ENCODE peak calls at places on chromosomes 5 and 9, in ten cellular contexts. One of them, this sample, is unnamed.
A peak's percentile ranks its signal among the peaks of the same experiment; 100 is the strongest.

GRCh38 chr5:40416098-40416497 is 263.6 kb upstream of the PTGER4 start:
- DNase-seq in brain microvascular endothelial cell: no peak
- DNase-seq in spleen: no peak
- DNase-seq in sigmoid colon: no peak
- DNase-seq in H9: no peak
- DNase-seq in left ventricle myocardium inferior: no peak
- DNase-seq in A549: no peak
- DNase-seq in neural progenitor cell: no peak
- DNase-seq in pancreas: no peak
- DNase-seq in fibroblast of lung: no peak
- DNase-seq in this sample: no peak

GRCh38 chr5:89120719-89121118 is 237.7 kb upstream of the MEF2C start:
- DNase-seq in brain microvascular endothelial cell: no peak
- DNase-seq in A549: no peak
- DNase-seq in fibroblast of lung: no peak
- DNase-seq in neural progenitor cell: no peak
- DNase-seq in pancreas: no peak
- DNase-seq in spleen: no peak
- DNase-seq in sigmoid colon: peak; percentile 61
- DNase-seq in left ventricle myocardium inferior: no peak
- DNase-seq in H9: no peak
- DNase-seq in this sample: no peak

GRCh38 chr9:98262056-98262455 is 6.6 kb upstream of the TBC1D2 start:
- DNase-seq in neural progenitor cell: no peak
- DNase-seq in brain microvascular endothelial cell: no peak
- DNase-seq in sigmoid colon: no peak
- DNase-seq in spleen: no peak
- DNase-seq in H9: no peak
- DNase-seq in pancreas: no peak
- DNase-seq in fibroblast of lung: no peak
- DNase-seq in left ventricle myocardium inferior: no peak
- DNase-seq in A549: no peak
- DNase-seq in this sample: no peak

GRCh38 chr5:14185336-14186131 is 42.4 kb downstream of the TRIO start:
- DNase-seq in fibroblast of lung: peak; percentile 90
- DNase-seq in A549: peak; percentile 51
- DNase-seq in brain microvascular endothelial cell: peak; percentile 78
- DNase-seq in spleen: no peak
- DNase-seq in H9: no peak
- DNase-seq in neural progenitor cell: no peak
- DNase-seq in left ventricle myocardium inferior: no peak
- DNase-seq in sigmoid colon: no peak
- DNase-seq in pancreas: no peak
- DNase-seq in this sample: no peak

GRCh38 chr5:174323878-174324281 is 278.4 kb downstream of the NSG2 start:
- DNase-seq in left ventricle myocardium inferior: no peak
- DNase-seq in fibroblast of lung: peak; percentile 75
- DNase-seq in neural progenitor cell: peak; percentile 89
- DNase-seq in A549: peak; percentile 63
- DNase-seq in brain microvascular endothelial cell: peak; percentile 18
- DNase-seq in pancreas: no peak
- DNase-seq in sigmoid colon: no peak
- DNase-seq in spleen: peak; percentile 61
- DNase-seq in H9: peak; percentile 89
- DNase-seq in this sample: no peak

GRCh38 chr5:54719384-54720306 is 202.1 kb downstream of the SNX18 start:
- DNase-seq in H9: peak; percentile 76
- DNase-seq in neural progenitor cell: peak; percentile 74
- DNase-seq in spleen: no peak
- DNase-seq in brain microvascular endothelial cell: peak; percentile 91
- DNase-seq in sigmoid colon: no peak
- DNase-seq in pancreas: no peak
- DNase-seq in fibroblast of lung: peak; percentile 78
- DNase-seq in left ventricle myocardium inferior: peak; percentile 59
- DNase-seq in A549: no peak
- DNase-seq in this sample: no peak

GRCh38 chr9:96487030-96487396 is 37.0 kb downstream of the HABP4 start:
- DNase-seq in A549: no peak
- DNase-seq in pancreas: no peak
- DNase-seq in fibroblast of lung: no peak
- DNase-seq in left ventricle myocardium inferior: no peak
- DNase-seq in spleen: no peak
- DNase-seq in sigmoid colon: no peak
- DNase-seq in H9: no peak
- DNase-seq in neural progenitor cell: no peak
- DNase-seq in brain microvascular endothelial cell: no peak
- DNase-seq in this sample: no peak

GRCh38 chr5:119541716-119542115 is 87.6 kb upstream of the FAM170A start:
- DNase-seq in left ventricle myocardium inferior: no peak
- DNase-seq in H9: no peak
- DNase-seq in pancreas: no peak
- DNase-seq in A549: no peak
- DNase-seq in brain microvascular endothelial cell: no peak
- DNase-seq in sigmoid colon: no peak
- DNase-seq in spleen: no peak
- DNase-seq in fibroblast of lung: no peak
- DNase-seq in neural progenitor cell: no peak
- DNase-seq in this sample: no peak

GRCh38 chr9:79165006-79165405 is 406.8 kb upstream of the TLE4 start:
- DNase-seq in left ventricle myocardium inferior: no peak
- DNase-seq in sigmoid colon: no peak
- DNase-seq in H9: no peak
- DNase-seq in A549: no peak
- DNase-seq in neural progenitor cell: no peak
- DNase-seq in fibroblast of lung: peak; percentile 77
- DNase-seq in pancreas: no peak
- DNase-seq in spleen: no peak
- DNase-seq in brain microvascular endothelial cell: no peak
- DNase-seq in this sample: peak; percentile 23

GRCh38 chr5:173155912-173156311 is 11.6 kb downstream of the BNIP1 start:
- DNase-seq in fibroblast of lung: no peak
- DNase-seq in A549: no peak
- DNase-seq in H9: no peak
- DNase-seq in neural progenitor cell: no peak
- DNase-seq in pancreas: no peak
- DNase-seq in spleen: no peak
- DNase-seq in brain microvascular endothelial cell: no peak
- DNase-seq in sigmoid colon: no peak
- DNase-seq in left ventricle myocardium inferior: no peak
- DNase-seq in this sample: no peak

GRCh38 chr9:33425128-33425533 is 22.3 kb downstream of the AQP3 start:
- DNase-seq in A549: no peak
- DNase-seq in fibroblast of lung: peak; percentile 34
- DNase-seq in pancreas: no peak
- DNase-seq in H9: no peak
- DNase-seq in spleen: no peak
- DNase-seq in brain microvascular endothelial cell: no peak
- DNase-seq in sigmoid colon: no peak
- DNase-seq in left ventricle myocardium inferior: no peak
- DNase-seq in neural progenitor cell: no peak
- DNase-seq in this sample: no peak

GRCh38 chr9:33431420-33431819 is 16.0 kb downstream of the AQP3 start:
- DNase-seq in pancreas: no peak
- DNase-seq in left ventricle myocardium inferior: no peak
- DNase-seq in fibroblast of lung: peak; percentile 24
- DNase-seq in sigmoid colon: no peak
- DNase-seq in neural progenitor cell: no peak
- DNase-seq in A549: no peak
- DNase-seq in brain microvascular endothelial cell: no peak
- DNase-seq in H9: no peak
- DNase-seq in spleen: no peak
- DNase-seq in this sample: no peak

GRCh38 chr9:33430942-33431341 is 16.5 kb downstream of the AQP3 start:
- DNase-seq in pancreas: no peak
- DNase-seq in neural progenitor cell: no peak
- DNase-seq in left ventricle myocardium inferior: no peak
- DNase-seq in A549: no peak
- DNase-seq in fibroblast of lung: peak; percentile 46
- DNase-seq in spleen: no peak
- DNase-seq in H9: no peak
- DNase-seq in brain microvascular endothelial cell: no peak
- DNase-seq in sigmoid colon: no peak
- DNase-seq in this sample: no peak

GRCh38 chr9:33429256-33430080 is 17.9 kb downstream of the AQP3 start:
- DNase-seq in pancreas: no peak
- DNase-seq in spleen: no peak
- DNase-seq in sigmoid colon: no peak
- DNase-seq in H9: no peak
- DNase-seq in brain microvascular endothelial cell: no peak
- DNase-seq in neural progenitor cell: no peak
- DNase-seq in fibroblast of lung: no peak
- DNase-seq in left ventricle myocardium inferior: no peak
- DNase-seq in A549: no peak
- DNase-seq in this sample: no peak

DNA sequence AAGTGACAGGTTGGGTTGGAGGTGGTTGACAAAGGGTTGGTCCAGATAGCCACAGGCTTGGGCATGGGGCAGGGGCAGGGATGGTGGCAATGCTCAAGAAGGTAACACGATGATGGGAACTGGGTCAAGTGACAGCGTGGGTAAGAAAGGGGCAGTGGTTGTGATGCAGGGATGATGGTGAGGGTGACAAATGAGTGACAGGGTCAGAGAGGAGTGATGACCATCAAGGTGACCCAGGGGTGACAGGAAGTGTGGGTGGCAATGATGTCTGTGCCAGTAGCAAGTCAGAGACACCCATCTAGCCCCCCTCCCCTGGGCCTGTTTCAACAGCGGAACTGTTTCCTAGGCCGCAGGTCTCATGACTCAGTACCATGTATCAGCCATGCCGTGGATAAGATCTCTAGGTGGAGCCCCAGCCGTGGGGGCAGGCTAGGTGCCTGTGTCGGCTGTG is 20.5 kb downstream of the AQP3 start:
- DNase-seq in H9: no peak
- DNase-seq in left ventricle myocardium inferior: no peak
- DNase-seq in brain microvascular endothelial cell: no peak
- DNase-seq in pancreas: no peak
- DNase-seq in A549: no peak
- DNase-seq in neural progenitor cell: no peak
- DNase-seq in sigmoid colon: no peak
- DNase-seq in spleen: no peak
- DNase-seq in fibroblast of lung: peak; percentile 12
- DNase-seq in this sample: no peak
- TF ChIP-seq CTCF in H9: no peak
- TF ChIP-seq CTCF in left ventricle myocardium inferior: no peak
- TF ChIP-seq CTCF in brain microvascular endothelial cell: no peak
- TF ChIP-seq CTCF in pancreas: no peak
- TF ChIP-seq CTCF in A549: no peak
- TF ChIP-seq CTCF in neural progenitor cell: no peak
- TF ChIP-seq CTCF in sigmoid colon: no peak
- TF ChIP-seq CTCF in spleen: no peak
- TF ChIP-seq CTCF in fibroblast of lung: no peak
- TF ChIP-seq CTCF in this sample: no peak

DNA sequence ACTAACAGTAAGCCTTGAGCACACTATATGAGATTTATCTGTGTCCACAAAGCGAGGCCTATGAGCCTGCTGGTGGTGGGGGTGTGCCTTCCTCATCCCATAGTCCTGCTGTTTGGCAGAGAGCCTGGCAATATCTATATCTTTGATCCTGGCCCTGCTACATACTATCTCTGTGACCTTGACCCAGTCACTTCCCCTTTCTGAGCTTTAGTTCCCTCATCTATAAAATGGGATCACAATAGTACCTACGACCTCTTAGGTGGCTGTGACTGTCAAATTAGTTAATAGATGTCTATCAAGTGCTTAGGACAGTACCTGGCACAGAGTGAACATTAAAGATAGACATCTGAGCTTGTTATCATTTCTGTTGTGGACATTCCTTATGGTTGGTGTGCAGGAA is 114.5 kb upstream of the SAP30L start:
- DNase-seq in brain microvascular endothelial cell: no peak
- DNase-seq in A549: no peak
- DNase-seq in pancreas: no peak
- DNase-seq in spleen: no peak
- DNase-seq in left ventricle myocardium inferior: no peak
- DNase-seq in H9: no peak
- DNase-seq in fibroblast of lung: no peak
- DNase-seq in sigmoid colon: no peak
- DNase-seq in neural progenitor cell: no peak
- DNase-seq in this sample: no peak
- H3K27ac ChIP-seq in brain microvascular endothelial cell: no peak overlapping the region
- H3K27ac ChIP-seq in A549: no peak overlapping the region
- H3K27ac ChIP-seq in pancreas: no peak overlapping the region
- H3K27ac ChIP-seq in spleen: no peak overlapping the region
- H3K27ac ChIP-seq in left ventricle myocardium inferior: no peak overlapping the region
- H3K27ac ChIP-seq in H9: no peak overlapping the region
- H3K27ac ChIP-seq in fibroblast of lung: no peak overlapping the region
- H3K27ac ChIP-seq in sigmoid colon: no peak overlapping the region
- H3K27ac ChIP-seq in neural progenitor cell: no peak overlapping the region
- H3K27ac ChIP-seq in this sample: no peak overlapping the region

DNA sequence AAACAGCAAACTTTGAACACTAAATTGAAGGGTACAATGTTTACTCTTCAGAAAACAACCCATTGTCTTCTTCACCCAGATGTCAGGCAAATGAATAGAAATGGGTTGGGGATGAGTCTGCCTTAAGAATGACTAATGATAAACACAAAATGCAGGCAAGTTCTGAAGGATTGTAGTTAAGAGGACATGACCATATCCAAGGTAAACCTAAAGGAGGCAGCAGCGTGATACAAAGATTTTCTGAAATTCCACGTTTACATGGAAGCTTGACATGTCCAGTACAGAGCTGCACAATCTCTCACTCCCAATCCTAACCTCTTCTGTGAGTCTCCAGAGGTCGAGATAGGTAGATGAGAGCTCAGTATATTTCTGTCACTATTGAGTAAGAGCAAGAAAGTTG is 1263.2 kb upstream of the CDH6 start:
- DNase-seq in pancreas: no peak
- DNase-seq in brain microvascular endothelial cell: no peak
- DNase-seq in A549: no peak
- DNase-seq in neural progenitor cell: no peak
- DNase-seq in fibroblast of lung: no peak
- DNase-seq in spleen: no peak
- DNase-seq in left ventricle myocardium inferior: no peak
- DNase-seq in H9: no peak
- DNase-seq in sigmoid colon: no peak
- DNase-seq in this sample: no peak
- TF ChIP-seq CTCF in pancreas: no peak
- TF ChIP-seq CTCF in brain microvascular endothelial cell: no peak
- TF ChIP-seq CTCF in A549: no peak
- TF ChIP-seq CTCF in neural progenitor cell: no peak
- TF ChIP-seq CTCF in fibroblast of lung: no peak
- TF ChIP-seq CTCF in spleen: no peak
- TF ChIP-seq CTCF in left ventricle myocardium inferior: no peak
- TF ChIP-seq CTCF in H9: peak; percentile 17
- TF ChIP-seq CTCF in sigmoid colon: no peak
- TF ChIP-seq CTCF in this sample: no peak

GRCh38 chr5:99543841-99544240 is 615.0 kb upstream of the CHD1 start:
- DNase-seq in neural progenitor cell: no peak
- DNase-seq in fibroblast of lung: peak; percentile 65
- DNase-seq in left ventricle myocardium inferior: no peak
- DNase-seq in pancreas: no peak
- DNase-seq in A549: no peak
- DNase-seq in sigmoid colon: no peak
- DNase-seq in H9: no peak
- DNase-seq in spleen: no peak
- DNase-seq in brain microvascular endothelial cell: no peak
- DNase-seq in this sample: no peak

DNA sequence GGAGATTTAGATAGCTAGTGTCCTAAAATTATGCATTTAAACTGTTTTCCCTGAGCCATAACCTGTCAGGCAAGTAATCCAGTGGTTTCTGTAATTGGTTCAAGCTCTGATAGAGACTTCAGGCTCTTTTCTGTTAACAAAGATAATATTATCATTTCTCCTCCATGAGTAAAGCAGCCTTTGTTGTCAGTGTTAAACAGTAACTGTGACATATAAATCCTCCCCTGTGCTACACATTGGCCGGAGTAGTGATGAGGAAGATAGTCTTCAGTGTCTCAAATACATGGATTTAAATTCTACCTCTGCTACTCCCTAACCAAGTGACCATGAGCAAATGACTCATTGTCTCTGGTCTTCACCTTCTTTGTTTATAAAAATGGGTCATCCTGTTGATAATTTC is 615.5 kb upstream of the CHD1 start:
- DNase-seq in A549: no peak
- DNase-seq in pancreas: no peak
- DNase-seq in spleen: no peak
- DNase-seq in neural progenitor cell: no peak
- DNase-seq in left ventricle myocardium inferior: no peak
- DNase-seq in brain microvascular endothelial cell: no peak
- DNase-seq in H9: no peak
- DNase-seq in sigmoid colon: no peak
- DNase-seq in fibroblast of lung: peak; percentile 2
- DNase-seq in this sample: no peak
- H3K27ac ChIP-seq in A549: no peak overlapping the region
- H3K27ac ChIP-seq in pancreas: no peak overlapping the region
- H3K27ac ChIP-seq in spleen: no peak overlapping the region
- H3K27ac ChIP-seq in neural progenitor cell: no peak overlapping the region
- H3K27ac ChIP-seq in left ventricle myocardium inferior: no peak overlapping the region
- H3K27ac ChIP-seq in brain microvascular endothelial cell: no peak overlapping the region
- H3K27ac ChIP-seq in H9: no peak overlapping the region
- H3K27ac ChIP-seq in sigmoid colon: no peak overlapping the region
- H3K27ac ChIP-seq in fibroblast of lung: no peak overlapping the region
- H3K27ac ChIP-seq in this sample: no peak overlapping the region

This sample was measured in AG04450.